ENCODE peak calls at places on chromosomes 3 and 15, in eight cellular contexts. One of them, this sample, is unnamed.

GRCh38 chr15:87623832-87624231 is 632.7 kb downstream of the NTRK3 start:
- DNase-seq in sigmoid colon: no peak
- DNase-seq in CD8-positive, alpha-beta T cell: no peak
- DNase-seq in pancreas: no peak
- DNase-seq in psoas muscle: no peak
- DNase-seq in ascending aorta: no peak
- DNase-seq in heart left ventricle: no peak
- DNase-seq in CD8-positive, alpha-beta memory T cell: no peak
- DNase-seq in this sample: no peak

GRCh38 chr15:60392601-60392985 is 5.2 kb downstream of the ANXA2 start:
- DNase-seq in pancreas: no peak
- DNase-seq in psoas muscle: no peak
- DNase-seq in heart left ventricle: no peak
- DNase-seq in CD8-positive, alpha-beta T cell: no peak
- DNase-seq in ascending aorta: no peak
- DNase-seq in CD8-positive, alpha-beta memory T cell: peak
- DNase-seq in sigmoid colon: no peak
- DNase-seq in this sample: no peak

GRCh38 chr3:127036209-127037020 is 53.5 kb downstream of the PLXNA1 start:
- DNase-seq in sigmoid colon: peak
- DNase-seq in pancreas: peak
- DNase-seq in CD8-positive, alpha-beta T cell: no peak
- DNase-seq in ascending aorta: no peak
- DNase-seq in CD8-positive, alpha-beta memory T cell: no peak
- DNase-seq in psoas muscle: peak
- DNase-seq in heart left ventricle: peak
- DNase-seq in this sample: no peak

GRCh38 chr3:170584585-170585007 is 1.3 kb downstream of the SLC7A14 start:
- DNase-seq in heart left ventricle: peak
- DNase-seq in sigmoid colon: peak
- DNase-seq in pancreas: peak
- DNase-seq in CD8-positive, alpha-beta T cell: peak
- DNase-seq in psoas muscle: peak
- DNase-seq in CD8-positive, alpha-beta memory T cell: peak
- DNase-seq in ascending aorta: peak
- DNase-seq in this sample: no peak

GRCh38 chr3:172280406-172281051 is 167.7 kb downstream of the GHSR start:
- DNase-seq in sigmoid colon: no peak
- DNase-seq in pancreas: no peak
- DNase-seq in ascending aorta: no peak
- DNase-seq in CD8-positive, alpha-beta T cell: no peak
- DNase-seq in CD8-positive, alpha-beta memory T cell: no peak
- DNase-seq in heart left ventricle: no peak
- DNase-seq in psoas muscle: no peak
- DNase-seq in this sample: no peak

GRCh38 chr3:161890147-161890625 is 393.6 kb downstream of the OTOL1 start:
- DNase-seq in pancreas: no peak
- DNase-seq in heart left ventricle: peak
- DNase-seq in ascending aorta: no peak
- DNase-seq in CD8-positive, alpha-beta T cell: no peak
- DNase-seq in sigmoid colon: no peak
- DNase-seq in CD8-positive, alpha-beta memory T cell: no peak
- DNase-seq in psoas muscle: no peak
- DNase-seq in this sample: peak

GRCh38 chr3:66638717-66639116 is 137.9 kb upstream of the LRIG1 start:
- DNase-seq in heart left ventricle: no peak
- DNase-seq in pancreas: no peak
- DNase-seq in psoas muscle: no peak
- DNase-seq in CD8-positive, alpha-beta T cell: no peak
- DNase-seq in CD8-positive, alpha-beta memory T cell: no peak
- DNase-seq in ascending aorta: no peak
- DNase-seq in sigmoid colon: no peak
- DNase-seq in this sample: no peak

GRCh38 chr3:100254168-100254777 is 6.5 kb upstream of the TBC1D23 start:
- DNase-seq in pancreas: no peak
- DNase-seq in ascending aorta: peak
- DNase-seq in psoas muscle: no peak
- DNase-seq in CD8-positive, alpha-beta memory T cell: peak
- DNase-seq in CD8-positive, alpha-beta T cell: no peak
- DNase-seq in heart left ventricle: peak
- DNase-seq in sigmoid colon: peak
- DNase-seq in this sample: no peak

GRCh38 chr3:165233521-165234195 is 37.5 kb upstream of the SLITRK3 start:
- DNase-seq in sigmoid colon: no peak
- DNase-seq in heart left ventricle: no peak
- DNase-seq in ascending aorta: no peak
- DNase-seq in CD8-positive, alpha-beta memory T cell: no peak
- DNase-seq in pancreas: no peak
- DNase-seq in psoas muscle: no peak
- DNase-seq in CD8-positive, alpha-beta T cell: no peak
- DNase-seq in this sample: peak

GRCh38 chr15:39118510-39118909 is 462.4 kb upstream of the THBS1 start:
- DNase-seq in heart left ventricle: no peak
- DNase-seq in pancreas: no peak
- DNase-seq in CD8-positive, alpha-beta T cell: no peak
- DNase-seq in CD8-positive, alpha-beta memory T cell: no peak
- DNase-seq in psoas muscle: no peak
- DNase-seq in ascending aorta: no peak
- DNase-seq in sigmoid colon: no peak
- DNase-seq in this sample: no peak

GRCh38 chr3:63625161-63625560 is 27.3 kb upstream of the SNTN start:
- DNase-seq in psoas muscle: no peak
- DNase-seq in pancreas: no peak
- DNase-seq in heart left ventricle: no peak
- DNase-seq in CD8-positive, alpha-beta memory T cell: no peak
- DNase-seq in sigmoid colon: no peak
- DNase-seq in CD8-positive, alpha-beta T cell: no peak
- DNase-seq in ascending aorta: no peak
- DNase-seq in this sample: peak

GRCh38 chr3:183100376-183100775 is 1.1 kb upstream of the MCCC1 start:
- DNase-seq in heart left ventricle: no peak
- DNase-seq in ascending aorta: no peak
- DNase-seq in CD8-positive, alpha-beta memory T cell: no peak
- DNase-seq in pancreas: no peak
- DNase-seq in psoas muscle: no peak
- DNase-seq in CD8-positive, alpha-beta T cell: no peak
- DNase-seq in sigmoid colon: no peak
- DNase-seq in this sample: no peak

GRCh38 chr15:48557335-48557734 is 88.2 kb downstream of the FBN1 start:
- DNase-seq in pancreas: peak
- DNase-seq in sigmoid colon: no peak
- DNase-seq in heart left ventricle: peak
- DNase-seq in CD8-positive, alpha-beta T cell: no peak
- DNase-seq in ascending aorta: no peak
- DNase-seq in psoas muscle: peak
- DNase-seq in CD8-positive, alpha-beta memory T cell: no peak
- DNase-seq in this sample: no peak

GRCh38 chr15:48553559-48553958 is 92.0 kb downstream of the FBN1 start:
- DNase-seq in heart left ventricle: no peak
- DNase-seq in sigmoid colon: no peak
- DNase-seq in CD8-positive, alpha-beta T cell: no peak
- DNase-seq in ascending aorta: no peak
- DNase-seq in CD8-positive, alpha-beta memory T cell: no peak
- DNase-seq in pancreas: no peak
- DNase-seq in psoas muscle: no peak
- DNase-seq in this sample: no peak

GRCh38 chr15:48554112-48554511 is 91.4 kb downstream of the FBN1 start:
- DNase-seq in CD8-positive, alpha-beta memory T cell: no peak
- DNase-seq in heart left ventricle: no peak
- DNase-seq in pancreas: no peak
- DNase-seq in ascending aorta: no peak
- DNase-seq in CD8-positive, alpha-beta T cell: no peak
- DNase-seq in sigmoid colon: no peak
- DNase-seq in psoas muscle: no peak
- DNase-seq in this sample: no peak

GRCh38 chr15:48556159-48556897 is 89.2 kb downstream of the FBN1 start:
- DNase-seq in CD8-positive, alpha-beta T cell: no peak
- DNase-seq in CD8-positive, alpha-beta memory T cell: no peak
- DNase-seq in heart left ventricle: no peak
- DNase-seq in ascending aorta: no peak
- DNase-seq in pancreas: no peak
- DNase-seq in psoas muscle: no peak
- DNase-seq in sigmoid colon: no peak
- DNase-seq in this sample: no peak

DNA sequence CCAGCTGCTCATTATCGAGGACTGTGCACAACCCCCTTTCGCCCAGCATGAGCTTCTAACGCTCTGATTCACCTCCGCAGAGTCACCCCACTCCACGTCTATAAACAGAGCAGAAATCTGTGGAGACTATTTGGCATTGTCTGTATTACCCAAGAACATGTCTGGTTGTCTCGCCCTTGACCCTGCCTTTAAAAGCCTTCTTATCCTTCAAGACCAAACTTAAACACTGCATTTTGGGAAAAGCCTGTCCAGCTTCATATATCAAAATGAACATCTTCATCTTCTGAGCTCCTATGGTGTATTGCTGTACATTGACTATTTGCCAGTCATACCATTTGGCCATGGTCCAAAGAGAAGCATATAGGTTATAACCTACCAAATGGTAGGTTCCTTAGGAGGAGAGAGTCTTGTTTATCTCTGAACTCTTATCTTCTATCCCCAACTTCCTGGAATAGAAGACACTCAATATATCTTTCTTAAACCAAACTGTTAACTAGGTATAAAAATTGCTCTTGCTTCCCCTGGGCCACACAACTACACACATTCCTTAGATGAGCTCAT is 90.2 kb downstream of the FBN1 start:
- DNase-seq in ascending aorta: no peak
- DNase-seq in sigmoid colon: no peak
- DNase-seq in CD8-positive, alpha-beta T cell: no peak
- DNase-seq in psoas muscle: no peak
- DNase-seq in heart left ventricle: no peak
- DNase-seq in pancreas: no peak
- DNase-seq in CD8-positive, alpha-beta memory T cell: no peak
- DNase-seq in this sample: no peak
- H3K27ac ChIP-seq in ascending aorta: peak
- H3K27ac ChIP-seq in sigmoid colon: no peak
- H3K27ac ChIP-seq in CD8-positive, alpha-beta T cell: no peak
- H3K27ac ChIP-seq in psoas muscle: no peak
- H3K27ac ChIP-seq in heart left ventricle: no peak
- H3K27ac ChIP-seq in pancreas: no peak
- H3K27ac ChIP-seq in CD8-positive, alpha-beta memory T cell: no peak
- H3K27ac ChIP-seq in this sample: no peak

GRCh38 chr15:33022629-33023028 is 171.9 kb downstream of the FMN1 start:
- DNase-seq in CD8-positive, alpha-beta T cell: no peak
- DNase-seq in CD8-positive, alpha-beta memory T cell: no peak
- DNase-seq in heart left ventricle: peak
- DNase-seq in pancreas: peak
- DNase-seq in ascending aorta: no peak
- DNase-seq in psoas muscle: peak
- DNase-seq in sigmoid colon: peak
- DNase-seq in this sample: no peak
- H3K27ac ChIP-seq in CD8-positive, alpha-beta T cell: no peak
- H3K27ac ChIP-seq in CD8-positive, alpha-beta memory T cell: no peak
- H3K27ac ChIP-seq in heart left ventricle: peak
- H3K27ac ChIP-seq in pancreas: no peak
- H3K27ac ChIP-seq in ascending aorta: peak
- H3K27ac ChIP-seq in psoas muscle: peak
- H3K27ac ChIP-seq in sigmoid colon: no peak
- H3K27ac ChIP-seq in this sample: peak

GRCh38 chr3:160725326-160725725 is 30.7 kb upstream of the PPM1L start:
- DNase-seq in ascending aorta: no peak
- DNase-seq in pancreas: no peak
- DNase-seq in heart left ventricle: no peak
- DNase-seq in sigmoid colon: no peak
- DNase-seq in CD8-positive, alpha-beta T cell: no peak
- DNase-seq in psoas muscle: no peak
- DNase-seq in CD8-positive, alpha-beta memory T cell: no peak
- DNase-seq in this sample: peak
- H3K27ac ChIP-seq in ascending aorta: no peak
- H3K27ac ChIP-seq in pancreas: no peak
- H3K27ac ChIP-seq in heart left ventricle: no peak
- H3K27ac ChIP-seq in sigmoid colon: no peak
- H3K27ac ChIP-seq in CD8-positive, alpha-beta T cell: no peak
- H3K27ac ChIP-seq in psoas muscle: no peak
- H3K27ac ChIP-seq in CD8-positive, alpha-beta memory T cell: no peak
- H3K27ac ChIP-seq in this sample: peak

GRCh38 chr3:36701903-36702374 is 62.4 kb downstream of the DCLK3 start:
- DNase-seq in CD8-positive, alpha-beta memory T cell: no peak
- DNase-seq in CD8-positive, alpha-beta T cell: no peak
- DNase-seq in heart left ventricle: no peak
- DNase-seq in sigmoid colon: no peak
- DNase-seq in psoas muscle: no peak
- DNase-seq in ascending aorta: no peak
- DNase-seq in pancreas: no peak
- DNase-seq in this sample: peak
- H3K27ac ChIP-seq in CD8-positive, alpha-beta memory T cell: no peak
- H3K27ac ChIP-seq in CD8-positive, alpha-beta T cell: no peak
- H3K27ac ChIP-seq in heart left ventricle: no peak
- H3K27ac ChIP-seq in sigmoid colon: no peak
- H3K27ac ChIP-seq in psoas muscle: no peak
- H3K27ac ChIP-seq in ascending aorta: no peak
- H3K27ac ChIP-seq in pancreas: no peak
- H3K27ac ChIP-seq in this sample: peak

GRCh38 chr3:194496217-194496881 is 9.5 kb upstream of the ATP13A3 start:
- DNase-seq in CD8-positive, alpha-beta memory T cell: no peak
- DNase-seq in sigmoid colon: no peak
- DNase-seq in psoas muscle: no peak
- DNase-seq in pancreas: no peak
- DNase-seq in heart left ventricle: no peak
- DNase-seq in CD8-positive, alpha-beta T cell: no peak
- DNase-seq in ascending aorta: no peak
- DNase-seq in this sample: no peak
- H3K27ac ChIP-seq in CD8-positive, alpha-beta memory T cell: no peak
- H3K27ac ChIP-seq in sigmoid colon: no peak
- H3K27ac ChIP-seq in psoas muscle: no peak
- H3K27ac ChIP-seq in pancreas: no peak
- H3K27ac ChIP-seq in heart left ventricle: no peak
- H3K27ac ChIP-seq in CD8-positive, alpha-beta T cell: no peak
- H3K27ac ChIP-seq in ascending aorta: no peak
- H3K27ac ChIP-seq in this sample: no peak

DNA sequence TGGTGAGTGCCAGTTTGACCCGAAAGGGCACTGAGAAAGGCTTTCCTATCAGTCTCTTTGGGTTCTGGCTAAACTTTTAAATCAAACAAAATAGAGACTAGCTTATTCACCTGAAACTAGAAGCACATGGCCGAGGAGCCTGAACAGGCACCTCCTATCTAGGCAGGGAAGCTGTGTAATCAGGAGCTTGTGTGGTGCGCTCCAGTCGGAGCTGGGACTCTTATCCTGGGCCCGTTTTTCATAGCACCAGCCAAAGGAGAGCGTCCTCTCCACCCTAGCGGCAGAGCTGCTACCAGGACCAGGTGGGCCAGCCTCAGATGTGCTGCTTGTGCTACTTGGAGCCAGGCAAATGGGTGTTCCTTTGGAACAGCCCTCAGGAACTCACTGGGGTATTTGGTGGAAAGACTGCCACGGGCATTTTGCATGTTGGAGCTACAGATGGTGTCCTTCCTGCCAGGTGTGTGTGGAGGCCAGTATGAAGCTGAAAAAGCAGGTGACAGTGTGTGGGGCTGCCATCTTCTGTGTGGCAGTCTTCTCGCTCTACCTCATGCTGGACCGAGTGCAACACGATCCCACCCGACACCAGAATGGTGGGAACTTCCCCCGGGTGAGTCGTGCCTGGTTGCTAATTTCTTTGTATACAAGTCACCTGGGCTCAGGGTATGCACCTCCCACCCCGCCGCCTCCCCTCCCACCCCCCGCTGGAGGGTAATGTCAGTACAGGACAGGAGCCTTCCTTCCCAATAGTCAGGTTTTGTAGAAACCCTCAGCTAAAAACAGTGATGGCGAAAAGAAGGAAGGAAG is 833 bp downstream of the MAN2A2 start:
- DNase-seq in heart left ventricle: no peak
- DNase-seq in ascending aorta: no peak
- DNase-seq in CD8-positive, alpha-beta T cell: no peak
- DNase-seq in CD8-positive, alpha-beta memory T cell: no peak
- DNase-seq in pancreas: no peak
- DNase-seq in sigmoid colon: no peak
- DNase-seq in psoas muscle: peak
- DNase-seq in this sample: no peak
- H3K27ac ChIP-seq in heart left ventricle: peak
- H3K27ac ChIP-seq in ascending aorta: peak
- H3K27ac ChIP-seq in CD8-positive, alpha-beta T cell: peak
- H3K27ac ChIP-seq in CD8-positive, alpha-beta memory T cell: peak
- H3K27ac ChIP-seq in pancreas: peak
- H3K27ac ChIP-seq in sigmoid colon: peak
- H3K27ac ChIP-seq in psoas muscle: peak
- H3K27ac ChIP-seq in this sample: no peak

This sample was measured in epithelial cell of prostate.